ENCODE peak calls at places on chromosomes 3 and 15, in seven cellular contexts. N is stimulated activated CD8-positive, alpha-beta memory T cell treated with anti-CD3 and anti-CD28 coated beads, Interleukin-12 subunit alpha, Interleukin-12 subunit beta, amount 100 ng/mL, for 4 hours; P is HEK293T; S is right cardiac atrium; E is T follicular helper cell; X is PC-3; K is Kasumi-1. U is an unnamed sample.

GRCh38 chr15:36175781-36176211 is 403.6 kb upstream of the CDIN1 start:
- DNase-seq in N (no peak), P (no peak), S (no peak), E (no peak), X (no peak), K (no peak), U (no peak)

GRCh38 chr15:63708141-63708772 is 111.1 kb downstream of the FBXL22 start:
- DNase-seq in N (no peak), P (no peak), S (no peak), E (no peak), X (no peak), K (peak; percentile 13), U (no peak)

GRCh38 chr15:29438714-29439076 is 169.1 kb upstream of the NSMCE3 start:
- DNase-seq in N (no peak), P (no peak), S (no peak), E (no peak), X (peak; percentile 66), K (no peak), U (no peak)

GRCh38 chr3:50885491-50885890 is 210.8 kb downstream of the DOCK3 start:
- DNase-seq in N (no peak), P (no peak), S (no peak), E (no peak), X (peak; percentile 39), K (peak; percentile 12), U (no peak)

GRCh38 chr3:197532388-197532787 is 23.4 kb downstream of the BDH1 start:
- DNase-seq in N (no peak), P (no peak), S (no peak), E (no peak), X (no peak), K (no peak), U (no peak)

GRCh38 chr3:157077565-157077991 is 82.4 kb downstream of the CCNL1 start:
- DNase-seq in N (no peak), P (no peak), S (no peak), E (no peak), X (no peak), K (no peak), U (no peak)

GRCh38 chr3:113769551-113769950 is 22.7 kb downstream of the ATP6V1A start:
- DNase-seq in N (no peak), P (no peak), S (no peak), E (no peak), X (peak; percentile 51), K (peak; percentile 26), U (no peak)

GRCh38 chr3:18902081-18902793 is 246.1 kb upstream of the KCNH8 start:
- DNase-seq in N (no peak), P (no peak), S (no peak), E (no peak), X (no peak), K (no peak), U (no peak)

GRCh38 chr3:156803949-156804741 is 22.0 kb upstream of the LEKR1 start:
- DNase-seq in N (no peak), P (no peak), S (no peak), E (no peak), X (no peak), K (no peak), U (no peak)

GRCh38 chr15:83940136-83940535 is 286.2 kb downstream of the ADAMTSL3 start:
- DNase-seq in N (no peak), P (no peak), S (no peak), E (no peak), X (no peak), K (no peak), U (no peak)

GRCh38 chr15:66364944-66365343 is 8.5 kb upstream of the TIPIN start:
- DNase-seq in N (no peak), P (no peak), S (no peak), E (no peak), X (no peak), K (no peak), U (no peak)

GRCh38 chr15:51869074-51869425 is 39.6 kb downstream of the TMOD3 start:
- DNase-seq in N (no peak), P (no peak), S (no peak), E (no peak), X (peak; percentile 88), K (no peak), U (peak; percentile 85)

GRCh38 chr3:147356909-147357733 is 49.2 kb downstream of the ZIC4 start:
- DNase-seq in N (no peak), P (no peak), S (no peak), E (no peak), X (no peak), K (no peak), U (no peak)

GRCh38 chr3:112446343-112446742 is 52.9 kb downstream of the BTLA start:
- DNase-seq in N (no peak), P (no peak), S (no peak), E (no peak), X (no peak), K (no peak), U (no peak)

GRCh38 chr3:147257972-147258371 is 148.4 kb downstream of the ZIC4 start:
- DNase-seq in N (no peak), P (no peak), S (no peak), E (no peak), X (no peak), K (no peak), U (no peak)

GRCh38 chr3:133295199-133295901 is 104.5 kb upstream of the BFSP2 start:
- DNase-seq in N (no peak), P (no peak), S (no peak), E (no peak), X (peak; percentile 77), K (no peak), U (no peak)

GRCh38 chr3:31851278-31851677 is 129.8 kb downstream of the OSBPL10 start:
- DNase-seq in N (no peak), P (no peak), S (no peak), E (no peak), X (no peak), K (no peak), U (no peak)

GRCh38 chr3:45874677-45875346 is 11.5 kb upstream of the CCR9 start:
- DNase-seq in N (no peak), P (no peak), S (no peak), E (no peak), X (no peak), K (no peak), U (no peak)

GRCh38 chr3:149512073-149512782 is 37.7 kb downstream of the TM4SF4 start:
- DNase-seq in N (no peak), P (peak; percentile 78), S (peak; percentile 52), E (no peak), X (peak; percentile 84), K (peak; percentile 12), U (peak; percentile 50)

GRCh38 chr15:89812126-89812846 is 2.4 kb downstream of the ANPEP start:
- DNase-seq in N (no peak), P (no peak), S (peak; percentile 76), E (no peak), X (no peak), K (no peak), U (no peak)

GRCh38 chr15:41836072-41836471 is 2.6 kb upstream of the PLA2G4B start:
- DNase-seq in N (no peak), P (no peak), S (no peak), E (no peak), X (no peak), K (no peak), U (no peak)

U was measured in HCT116.